ENCODE peak calls at places on chromosomes 3 and 15, in six cellular contexts. G is HepG2, B is GM12878, P is GM12892, N is H1, Y is K562. A is an unnamed sample.
A peak's percentile ranks its signal among the peaks of the same experiment; 100 is the strongest.

GRCh38 chr3:20836801-20837200 is 650.8 kb upstream of the SGO1 start:
- DNase-seq in G (no peak), B (no peak), P (no peak), N (no peak), Y (no peak), A (no peak)

GRCh38 chr3:98791341-98792325 is 28.5 kb downstream of the ST3GAL6 start:
- DNase-seq in G (no peak), B (no peak), P (no peak), N (no peak), Y (no peak), A (no peak)

GRCh38 chr3:155512867-155513261 is 219.4 kb upstream of the STRIT1 start:
- DNase-seq in G (no peak), B (no peak), P (no peak), N (no peak), Y (no peak), A (no peak)

GRCh38 chr3:44446929-44447328 is 30.5 kb downstream of the ZNF445 start:
- DNase-seq in G (no peak), B (no peak), P (no peak), N (no peak), Y (no peak), A (no peak)

GRCh38 chr3:159828542-159828943 is 160.1 kb upstream of the IL12A start:
- DNase-seq in G (peak; percentile 3), B (no peak), P (no peak), N (no peak), Y (peak; percentile 33), A (peak; percentile 21)

GRCh38 chr15:42079401-42079908 is 14.9 kb downstream of the PLA2G4D start:
- DNase-seq in G (no peak), B (no peak), P (no peak), N (no peak), Y (peak; percentile 42), A (no peak)

GRCh38 chr15:28923726-28924280 is 38.0 kb downstream of the APBA2 start:
- DNase-seq in G (no peak), B (no peak), P (no peak), N (no peak), Y (no peak), A (no peak)

GRCh38 chr3:93988283-93988682 is 8.3 kb downstream of the ARL13B start:
- DNase-seq in G (no peak), B (no peak), P (no peak), N (no peak), Y (no peak), A (no peak)

GRCh38 chr3:13927295-13927694 is 47.4 kb upstream of the WNT7A start:
- DNase-seq in G (peak; percentile 6), B (no peak), P (no peak), N (no peak), Y (no peak), A (no peak)

GRCh38 chr3:185216587-185216918 is 37.3 kb downstream of the EHHADH start:
- DNase-seq in G (peak; percentile 59), B (no peak), P (no peak), N (no peak), Y (no peak), A (no peak)

GRCh38 chr15:57379487-57379886 is 3.2 kb downstream of the CGNL1 start:
- DNase-seq in G (no peak), B (no peak), P (no peak), N (no peak), Y (no peak), A (no peak)

GRCh38 chr15:57377478-57377847 is 1.2 kb downstream of the CGNL1 start:
- DNase-seq in G (no peak), B (no peak), P (no peak), N (no peak), Y (no peak), A (no peak)

GRCh38 chr15:57373882-57374276 is 2.4 kb upstream of the CGNL1 start:
- DNase-seq in G (no peak), B (no peak), P (no peak), N (no peak), Y (no peak), A (no peak)

GRCh38 chr15:57375827-57376694 is at the start of gene CGNL1:
- DNase-seq in G (peak; percentile 14), B (no peak), P (no peak), N (no peak), Y (peak; percentile 59), A (no peak)

DNA sequence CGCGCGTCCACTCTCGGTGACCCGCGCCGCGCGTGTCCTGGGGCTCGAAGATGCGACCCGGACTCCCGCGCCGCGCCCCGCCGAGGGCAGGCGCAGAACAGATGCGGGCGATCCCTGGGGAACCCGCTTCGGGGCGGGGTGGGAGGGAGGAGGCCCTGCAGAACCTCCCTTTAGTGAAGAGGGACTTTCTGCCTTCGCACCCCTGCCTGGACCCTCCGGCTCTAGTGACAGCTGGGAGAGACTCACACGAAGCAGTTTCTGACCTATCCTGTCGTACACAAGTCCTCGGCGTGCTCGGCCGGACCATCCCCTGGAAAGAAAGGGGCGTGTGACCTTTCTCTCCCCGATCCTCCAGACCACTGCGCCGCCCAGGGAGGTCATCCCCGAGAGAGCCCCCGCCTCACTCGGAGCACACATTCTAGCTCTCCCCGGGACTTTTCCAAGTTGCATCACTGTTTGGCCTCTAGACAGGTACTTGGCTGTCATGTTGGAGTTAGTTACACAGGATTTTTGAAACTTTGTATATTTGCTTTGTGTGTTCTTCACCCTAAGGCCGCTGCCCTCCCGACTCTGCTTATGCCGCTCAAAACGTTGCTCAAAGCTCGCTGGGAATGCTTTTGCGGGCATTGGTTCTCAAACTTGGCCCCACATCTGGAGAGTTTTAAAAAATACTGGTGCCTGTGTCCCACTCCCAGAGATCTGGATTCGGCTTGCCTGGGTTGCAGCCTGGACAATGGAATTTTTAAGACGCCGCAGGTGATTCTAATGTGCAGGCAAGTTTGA is 581 bp downstream of the CGNL1 start:
- DNase-seq in G (peak; percentile 66), B (no peak), P (no peak), N (no peak), Y (no peak), A (no peak)
- TF ChIP-seq TAF1 in G (no peak), B (no peak), P (no peak), N (no peak), Y (no peak), A (no peak)

DNA sequence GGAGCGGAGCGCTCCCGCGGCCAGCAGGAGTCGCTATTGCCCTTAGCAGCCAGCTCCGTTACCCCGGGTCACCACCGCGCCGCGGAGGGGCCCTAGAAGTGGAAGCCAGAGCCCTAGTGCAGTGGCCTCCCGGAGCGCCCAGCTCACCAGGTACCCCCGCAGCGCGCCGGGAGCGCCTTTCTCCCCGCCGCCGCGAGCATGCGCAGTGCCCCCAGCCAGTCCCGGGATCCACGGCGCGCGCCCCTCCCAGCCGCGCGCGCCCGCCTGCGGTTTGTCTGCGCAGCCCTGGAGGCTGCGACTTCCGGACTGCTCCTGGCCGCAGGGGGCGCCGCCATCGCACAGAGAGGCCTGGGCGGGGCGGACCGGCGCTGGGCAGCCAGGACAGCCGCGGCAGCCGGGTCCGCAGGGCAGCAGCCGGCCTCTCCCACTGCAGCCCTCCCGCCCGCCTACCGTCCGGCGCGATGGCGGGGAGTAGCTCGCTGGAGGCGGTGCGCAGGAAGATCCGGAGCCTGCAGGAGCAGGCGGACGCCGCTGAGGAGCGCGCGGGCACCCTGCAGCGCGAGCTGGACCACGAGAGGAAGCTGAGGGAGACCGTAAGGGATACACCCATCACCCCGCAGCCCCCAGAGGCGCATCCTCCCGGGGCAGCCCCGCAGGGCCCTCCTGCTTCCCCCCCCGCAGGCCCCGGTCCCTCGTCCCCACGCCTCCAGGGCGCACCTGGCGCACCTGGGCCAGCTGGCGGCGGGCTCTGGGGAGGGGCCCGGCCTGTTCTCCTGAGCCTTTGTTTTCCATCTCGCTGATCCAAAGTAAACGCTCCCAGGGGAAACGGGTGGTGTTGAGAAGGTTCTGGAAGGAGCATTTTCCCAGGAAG is 5.8 kb downstream of the TPM1 start:
- DNase-seq in G (peak; percentile 93), B (peak; percentile 28), P (peak; percentile 92), N (peak; percentile 90), Y (peak; percentile 97), A (peak; percentile 94)
- TF ChIP-seq POLR2A in G (peak; percentile 46), B (peak; percentile 34), P (no peak), N (peak; percentile 68), Y (peak; percentile 57), A (no peak)

DNA sequence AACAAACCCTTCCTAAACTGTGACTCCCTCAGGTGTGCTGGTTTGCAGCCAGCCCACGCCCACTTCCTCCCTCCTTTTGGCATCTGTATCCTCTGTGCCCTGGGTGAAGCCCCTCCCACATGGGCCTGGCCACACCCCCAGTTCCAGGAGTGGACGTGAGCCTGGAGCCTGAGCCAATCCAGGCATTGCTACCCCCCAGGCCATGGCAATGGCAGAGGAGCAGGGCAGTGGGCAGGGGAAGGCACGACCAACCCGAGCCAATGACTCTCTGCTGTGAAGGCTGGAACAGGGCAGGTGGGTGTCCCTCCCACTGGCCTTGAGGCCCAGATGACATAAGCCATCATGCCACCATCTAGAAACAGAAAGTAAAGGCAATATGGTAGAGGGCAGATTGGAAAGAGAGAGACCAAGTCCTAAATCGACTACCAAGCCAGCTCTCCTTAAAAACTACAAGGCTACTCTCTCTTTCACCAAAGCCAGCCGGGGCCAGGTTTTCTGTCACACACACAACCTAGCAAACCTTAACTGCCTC is 18.6 kb downstream of the FAM174B start:
- DNase-seq in G (no peak), B (no peak), P (no peak), N (no peak), Y (peak; percentile 39), A (no peak)
- TF ChIP-seq TAF1 in G (no peak), B (no peak), P (no peak), N (no peak), Y (no peak), A (no peak)

GRCh38 chr3:150414273-150414672 is 6.2 kb downstream of the TSC22D2 start:
- DNase-seq in G (peak; percentile 76), B (no peak), P (no peak), N (no peak), Y (no peak), A (no peak)
- TF ChIP-seq POLR2A in G (no peak), B (no peak), P (no peak), N (no peak), Y (no peak), A (no peak)

DNA sequence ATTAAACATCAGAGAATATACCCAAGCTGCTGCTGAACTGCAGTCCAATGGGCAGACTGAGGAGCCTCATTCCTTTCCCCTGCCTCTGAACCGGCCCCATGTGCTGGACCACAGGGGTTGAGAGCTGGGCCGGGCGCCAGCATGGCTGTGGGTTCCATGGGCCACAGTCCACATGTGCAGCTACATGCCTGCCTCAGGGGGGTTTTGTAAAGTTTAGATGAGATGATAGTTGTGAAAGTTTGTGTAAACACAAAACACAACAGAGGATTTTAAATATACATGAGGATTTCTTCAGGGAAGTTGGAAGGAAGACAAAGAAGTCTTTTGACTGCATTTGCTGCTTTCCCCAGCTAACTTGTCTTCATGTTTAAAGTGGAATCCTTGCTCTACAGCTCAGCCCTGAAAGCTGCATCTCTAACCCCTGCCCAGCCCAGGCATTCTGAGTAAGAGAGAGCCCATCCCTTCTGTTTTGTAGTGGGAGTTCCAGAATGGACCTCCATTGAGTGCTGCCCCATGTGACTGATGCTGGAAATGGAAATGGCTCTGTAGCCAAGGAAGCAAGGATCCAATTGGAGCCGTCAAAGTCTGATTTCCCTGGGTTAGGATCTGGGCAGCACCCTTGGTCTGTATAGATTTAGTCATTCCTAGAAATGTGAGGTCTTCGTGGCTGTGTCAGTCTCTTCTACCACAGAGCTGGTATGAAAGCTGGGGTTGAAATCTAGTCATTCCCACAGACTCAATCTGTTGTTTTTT is 17.5 kb downstream of the SLC12A8 start:
- DNase-seq in G (no peak), B (no peak), P (no peak), N (no peak), Y (no peak), A (no peak)
- TF ChIP-seq TAF1 in G (no peak), B (no peak), P (no peak), N (no peak), Y (no peak), A (no peak)